ENCODE peak calls at places on chromosomes 13 and 19, in seven cellular contexts. S, T, R, X, M, F and K are unnamed samples.

GRCh38 chr19:16649734-16650133 is 10.2 kb downstream of the SMIM7 start:
- DNase-seq in S (no peak), T (no peak), R (peak), X (peak), M (no peak), F (no peak), K (peak)

GRCh38 chr13:80047406-80047805 is 293.5 kb downstream of the SPRY2 start:
- DNase-seq in S (no peak), T (no peak), R (peak), X (no peak), M (no peak), F (no peak), K (no peak)

GRCh38 chr13:26558074-26558805 is 757 bp downstream of the WASF3 start:
- DNase-seq in S (no peak), T (no peak), R (peak), X (peak), M (peak), F (no peak), K (no peak)

GRCh38 chr13:38819053-38819452 is 132.2 kb downstream of the FREM2 start:
- DNase-seq in S (no peak), T (no peak), R (no peak), X (peak), M (no peak), F (no peak), K (no peak)

GRCh38 chr13:113337976-113338375 is 26.0 kb downstream of the GRTP1 start:
- DNase-seq in S (no peak), T (no peak), R (no peak), X (no peak), M (no peak), F (no peak), K (no peak)

GRCh38 chr13:94707400-94708021 is 4.8 kb downstream of the SOX21 start:
- DNase-seq in S (no peak), T (no peak), R (peak), X (no peak), M (peak), F (no peak), K (no peak)

GRCh38 chr13:53460776-53461175 is 432.2 kb downstream of the OLFM4 start:
- DNase-seq in S (no peak), T (no peak), R (no peak), X (no peak), M (no peak), F (no peak), K (no peak)

GRCh38 chr13:76829572-76830327 is 56.5 kb downstream of the KCTD12 start:
- DNase-seq in S (no peak), T (no peak), R (no peak), X (peak), M (no peak), F (no peak), K (no peak)

GRCh38 chr19:16088351-16088984 is 12.2 kb downstream of the TPM4 start:
- DNase-seq in S (peak), T (no peak), R (no peak), X (no peak), M (no peak), F (no peak), K (no peak)

GRCh38 chr19:34489175-34489574 is 7.6 kb downstream of the WTIP start:
- DNase-seq in S (no peak), T (no peak), R (no peak), X (no peak), M (no peak), F (no peak), K (no peak)

GRCh38 chr13:41694902-41695301 is 237.6 kb downstream of the RGCC start:
- DNase-seq in S (no peak), T (no peak), R (peak), X (peak), M (peak), F (no peak), K (no peak)

GRCh38 chr13:108212901-108213300 is 2.4 kb downstream of the LIG4 start:
- DNase-seq in S (no peak), T (no peak), R (no peak), X (no peak), M (no peak), F (no peak), K (no peak)

GRCh38 chr19:11446652-11447301 is 11.3 kb downstream of the PRKCSH start:
- DNase-seq in S (peak), T (no peak), R (peak), X (peak), M (peak), F (peak), K (no peak)

GRCh38 chr19:18878058-18878797 is 17.7 kb downstream of the CERS1 start:
- DNase-seq in S (no peak), T (no peak), R (no peak), X (no peak), M (no peak), F (no peak), K (no peak)

GRCh38 chr13:112842931-112843391 is 126.1 kb upstream of the MCF2L start:
- DNase-seq in S (no peak), T (no peak), R (no peak), X (no peak), M (no peak), F (no peak), K (no peak)

GRCh38 chr13:73860501-73860900 is 273.7 kb downstream of the KLF12 start:
- DNase-seq in S (no peak), T (no peak), R (no peak), X (no peak), M (no peak), F (no peak), K (no peak)

GRCh38 chr19:50486823-50487515 is 10.3 kb upstream of the GARIN5A start:
- DNase-seq in S (no peak), T (peak), R (peak), X (peak), M (peak), F (no peak), K (no peak)

GRCh38 chr19:6198896-6199239 is 63.4 kb downstream of the ACSBG2 start:
- DNase-seq in S (no peak), T (no peak), R (peak), X (no peak), M (no peak), F (no peak), K (no peak)

GRCh38 chr13:73401769-73402168 is 343.0 kb downstream of the KLF5 start:
- DNase-seq in S (peak), T (no peak), R (no peak), X (no peak), M (no peak), F (no peak), K (no peak)

GRCh38 chr13:33509642-33510229 is 224.2 kb upstream of the STARD13 start:
- DNase-seq in S (no peak), T (no peak), R (no peak), X (peak), M (no peak), F (no peak), K (no peak)

GRCh38 chr19:4229179-4229931 is at the start of gene EBI3:
- DNase-seq in S (no peak), T (peak), R (peak), X (peak), M (no peak), F (no peak), K (no peak)

GRCh38 chr13:113305208-113305607 is 8.2 kb downstream of the LAMP1 start:
- DNase-seq in S (no peak), T (no peak), R (peak), X (no peak), M (no peak), F (no peak), K (no peak)

GRCh38 chr13:103255587-103256301 is 189.5 kb upstream of the SLC10A2 start:
- DNase-seq in S (no peak), T (no peak), R (no peak), X (no peak), M (no peak), F (no peak), K (no peak)

GRCh38 chr13:75076476-75076875 is 405.5 kb downstream of the TBC1D4 start:
- DNase-seq in S (no peak), T (no peak), R (no peak), X (no peak), M (no peak), F (no peak), K (no peak)

GRCh38 chr13:112725346-112726017 is 35.6 kb downstream of the ATP11A start:
- DNase-seq in S (no peak), T (no peak), R (peak), X (no peak), M (no peak), F (no peak), K (peak)

GRCh38 chr13:113917096-113917495 is 53.2 kb upstream of the GAS6 start:
- DNase-seq in S (no peak), T (no peak), R (no peak), X (no peak), M (no peak), F (no peak), K (no peak)

GRCh38 chr19:40613669-40614594 is 12.8 kb downstream of the LTBP4 start:
- DNase-seq in S (peak), T (peak), R (no peak), X (no peak), M (peak), F (no peak), K (no peak)

GRCh38 chr19:35232912-35233311 is 4.4 kb upstream of the FAM187B start:
- DNase-seq in S (peak), T (no peak), R (no peak), X (no peak), M (no peak), F (no peak), K (no peak)